ENCODE peak calls at places on chromosomes 5 and 9, in four cellular contexts. One of them, this sample, is unnamed.

GRCh38 chr9:5988265-5988664 is 27.2 kb downstream of the RANBP6 start:
- DNase-seq in B cell: no peak
- DNase-seq in KG1: no peak
- DNase-seq in CD8-positive, alpha-beta T cell: no peak
- DNase-seq in this sample: no peak

GRCh38 chr5:179700401-179700918 is 1.7 kb downstream of the CANX start:
- DNase-seq in KG1: no peak
- DNase-seq in B cell: no peak
- DNase-seq in CD8-positive, alpha-beta T cell: no peak
- DNase-seq in this sample: no peak

GRCh38 chr5:172054611-172055153 is 48.2 kb upstream of the FBXW11 start:
- DNase-seq in KG1: no peak
- DNase-seq in CD8-positive, alpha-beta T cell: no peak
- DNase-seq in B cell: no peak
- DNase-seq in this sample: no peak

GRCh38 chr5:179345429-179346321 is at the start of gene ADAMTS2:
- DNase-seq in B cell: no peak
- DNase-seq in CD8-positive, alpha-beta T cell: no peak
- DNase-seq in KG1: no peak
- DNase-seq in this sample: no peak

GRCh38 chr5:165459232-165459631 is 1953.8 kb downstream of the MAT2B start:
- DNase-seq in CD8-positive, alpha-beta T cell: no peak
- DNase-seq in KG1: no peak
- DNase-seq in B cell: no peak
- DNase-seq in this sample: no peak

GRCh38 chr9:133210202-133210532 is 1.1 kb upstream of the OBP2B start:
- DNase-seq in B cell: no peak
- DNase-seq in CD8-positive, alpha-beta T cell: no peak
- DNase-seq in KG1: no peak
- DNase-seq in this sample: no peak

GRCh38 chr9:87909310-87910041 is 8.3 kb upstream of the SPATA31C1 start:
- DNase-seq in KG1: no peak
- DNase-seq in CD8-positive, alpha-beta T cell: no peak
- DNase-seq in B cell: no peak
- DNase-seq in this sample: no peak

GRCh38 chr5:83553000-83553486 is 81.5 kb downstream of the VCAN start:
- DNase-seq in B cell: no peak
- DNase-seq in KG1: no peak
- DNase-seq in CD8-positive, alpha-beta T cell: no peak
- DNase-seq in this sample: no peak

GRCh38 chr5:65329266-65329665 is 152.5 kb downstream of the ADAMTS6 start:
- DNase-seq in CD8-positive, alpha-beta T cell: no peak
- DNase-seq in KG1: no peak
- DNase-seq in B cell: no peak
- DNase-seq in this sample: no peak

GRCh38 chr5:1177826-1178528 is 23.4 kb upstream of the SLC6A19 start:
- DNase-seq in KG1: no peak
- DNase-seq in CD8-positive, alpha-beta T cell: no peak
- DNase-seq in B cell: no peak
- DNase-seq in this sample: no peak

GRCh38 chr5:141611289-141611688 is 7.5 kb downstream of the DIAPH1 start:
- DNase-seq in B cell: no peak
- DNase-seq in CD8-positive, alpha-beta T cell: no peak
- DNase-seq in KG1: no peak
- DNase-seq in this sample: no peak

GRCh38 chr5:175685701-175686350 is 28.0 kb downstream of the HRH2 start:
- DNase-seq in KG1: no peak
- DNase-seq in CD8-positive, alpha-beta T cell: no peak
- DNase-seq in B cell: no peak
- DNase-seq in this sample: no peak

GRCh38 chr5:113281194-113281593 is 153.6 kb downstream of the TSSK1B start:
- DNase-seq in B cell: no peak
- DNase-seq in CD8-positive, alpha-beta T cell: no peak
- DNase-seq in KG1: no peak
- DNase-seq in this sample: no peak

GRCh38 chr9:74025402-74025894 is 471.7 kb upstream of the RORB start:
- DNase-seq in B cell: no peak
- DNase-seq in CD8-positive, alpha-beta T cell: no peak
- DNase-seq in KG1: no peak
- DNase-seq in this sample: no peak

GRCh38 chr9:38110476-38110875 is 41.4 kb upstream of the SHB start:
- DNase-seq in B cell: no peak
- DNase-seq in KG1: no peak
- DNase-seq in CD8-positive, alpha-beta T cell: no peak
- DNase-seq in this sample: no peak